ENCODE peak calls at places on chromosome 10, in four cellular contexts. O, B, K and J are unnamed samples.

GRCh38 chr10:3936422-3937040 is 151.5 kb upstream of the KLF6 start:
- DNase-seq in K (no peak), B (no peak), O (no peak), J (no peak)

GRCh38 chr10:102184606-102185005 is 32.4 kb downstream of the NOLC1 start:
- DNase-seq in B (no peak), O (no peak), K (no peak), J (no peak)

GRCh38 chr10:114780610-114781184 is 40.9 kb upstream of the FHIP2A start:
- DNase-seq in K (no peak), B (no peak), O (no peak), J (no peak)

GRCh38 chr10:103241262-103242011 is 4.2 kb upstream of the RPEL1 start:
- DNase-seq in K (no peak), O (peak; percentile 83), B (peak; percentile 76), J (peak; percentile 74)

GRCh38 chr10:78645053-78645787 is 423.5 kb upstream of the ZMIZ1 start:
- DNase-seq in O (no peak), B (no peak), K (no peak), J (no peak)

GRCh38 chr10:117254338-117254737 is 13.4 kb downstream of the SLC18A2 start:
- DNase-seq in B (no peak), K (no peak), O (no peak), J (no peak)

GRCh38 chr10:102401735-102402511 is 6.4 kb downstream of the NFKB2 start:
- DNase-seq in O (peak; percentile 70), K (no peak), B (no peak), J (no peak)

GRCh38 chr10:62577666-62578291 is 203.6 kb downstream of the ZNF365 start:
- DNase-seq in O (no peak), B (no peak), K (no peak), J (no peak)

GRCh38 chr10:77806511-77807157 is 119.9 kb downstream of the DLG5 start:
- DNase-seq in B (no peak), K (no peak), O (no peak), J (no peak)

GRCh38 chr10:94042001-94042813 is 48.5 kb downstream of the PLCE1 start:
- DNase-seq in B (no peak), O (peak; percentile 39), K (no peak), J (no peak)

GRCh38 chr10:95314519-95314918 is 23.7 kb upstream of the PDLIM1 start:
- DNase-seq in B (no peak), K (no peak), O (no peak), J (no peak)

GRCh38 chr10:4527281-4527960 is 298.6 kb upstream of the AKR1E2 start:
- DNase-seq in B (no peak), O (no peak), K (no peak), J (no peak)

GRCh38 chr10:130028465-130028819 is 64.4 kb upstream of the EBF3 start:
- DNase-seq in O (no peak), K (no peak), B (peak; percentile 11), J (no peak)

GRCh38 chr10:101897633-101898032 is 54.0 kb upstream of the KCNIP2 start:
- DNase-seq in K (no peak), B (no peak), O (peak; percentile 34), J (peak; percentile 54)

GRCh38 chr10:28722065-28722803 is 44.9 kb downstream of the BAMBI start:
- DNase-seq in B (peak; percentile 36), K (no peak), O (peak; percentile 57), J (no peak)

GRCh38 chr10:46216003-46216634 is 70.7 kb upstream of the ANTXRL start:
- DNase-seq in K (no peak), B (no peak), O (no peak), J (no peak)

GRCh38 chr10:68462536-68462935 is 9.2 kb downstream of the DNA2 start:
- DNase-seq in K (no peak), B (no peak), O (no peak), J (no peak)

GRCh38 chr10:71748671-71749191 is 24.6 kb downstream of the VSIR start:
- DNase-seq in B (peak; percentile 86), O (no peak), K (peak; percentile 89), J (no peak)

GRCh38 chr10:113221756-113222168 is 271.7 kb downstream of the TCF7L2 start:
- DNase-seq in K (no peak), B (no peak), O (peak; percentile 41), J (no peak)

GRCh38 chr10:133275683-133276092 is 980 bp downstream of the ADAM8 start:
- DNase-seq in B (no peak), K (peak; percentile 68), O (no peak), J (no peak)

GRCh38 chr10:54797636-54798395 is 3.2 kb downstream of the PCDH15 start:
- DNase-seq in O (no peak), B (no peak), K (no peak), J (no peak)

GRCh38 chr10:5385224-5385623 is 19.4 kb downstream of the TUBAL3 start:
- DNase-seq in O (no peak), B (no peak), K (no peak), J (no peak)

GRCh38 chr10:26821699-26822542 is 38.8 kb downstream of the ABI1 start:
- DNase-seq in K (peak; percentile 57), B (no peak), O (no peak), J (no peak)

GRCh38 chr10:106134326-106135000 is 1030.0 kb downstream of the SORCS1 start:
- DNase-seq in K (no peak), B (no peak), O (no peak), J (no peak)

GRCh38 chr10:1158066-1158465 is 101.9 kb downstream of the WDR37 start:
- DNase-seq in K (no peak), O (no peak), B (no peak), J (no peak)
- TF ChIP-seq CTCF in K (no peak), O (no peak), B (no peak), J (no peak)

GRCh38 chr10:90856261-90856660 is 1.6 kb downstream of the HTR7 start:
- DNase-seq in K (no peak), B (no peak), O (no peak), J (no peak)

GRCh38 chr10:90858489-90858968 is 690 bp upstream of the HTR7 start:
- DNase-seq in B (no peak), O (no peak), K (no peak), J (no peak)

GRCh38 chr10:90856964-90857634 is 740 bp downstream of the HTR7 start:
- DNase-seq in B (no peak), O (no peak), K (no peak), J (no peak)

GRCh38 chr10:90859321-90859751 is 1.5 kb upstream of the HTR7 start:
- DNase-seq in O (no peak), K (no peak), B (no peak), J (no peak)

DNA sequence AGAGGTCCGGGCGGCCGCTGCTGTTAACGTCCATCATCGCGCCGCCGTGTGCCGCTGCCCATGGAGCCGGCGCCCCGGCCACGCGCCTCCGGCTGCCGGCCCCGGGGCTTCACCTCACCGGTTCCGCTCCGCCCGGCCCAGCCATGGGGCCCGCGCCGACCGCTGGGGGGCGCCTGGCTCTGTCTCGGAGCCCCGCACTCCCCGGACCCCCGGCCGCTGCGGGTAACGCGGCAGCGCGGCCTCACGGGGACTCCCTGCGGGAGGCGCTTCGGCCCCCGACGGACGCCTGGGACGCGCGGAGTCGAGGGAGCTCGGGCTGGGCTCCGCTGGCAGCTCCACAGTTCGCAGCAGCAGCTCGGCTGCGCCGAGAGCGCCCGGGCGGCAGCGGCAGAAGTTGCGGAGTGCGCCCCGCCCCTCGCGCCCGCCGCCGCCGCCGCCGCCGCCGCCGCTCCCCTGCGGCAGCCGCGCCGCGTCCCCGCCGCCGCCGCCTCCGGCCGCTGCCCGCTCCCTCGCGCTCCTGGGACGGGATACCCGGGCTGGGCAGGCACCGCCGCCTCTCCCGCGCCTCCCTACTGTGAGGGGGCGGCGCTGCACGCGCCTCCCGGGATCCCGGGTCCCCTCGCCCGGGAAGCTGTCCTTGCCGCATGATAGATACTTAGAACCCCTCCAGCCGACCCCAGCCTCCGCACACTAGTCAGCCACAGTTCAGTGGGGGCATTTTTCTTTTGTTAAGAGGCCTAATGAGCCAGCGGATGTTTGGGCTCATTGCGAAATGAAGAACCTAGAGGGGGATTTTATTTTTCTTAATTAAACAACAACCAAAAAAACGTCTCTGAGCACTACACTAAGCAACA is at the start of gene HTR7:
- DNase-seq in O (peak; percentile 62), B (peak; percentile 40), K (peak; percentile 60), J (no peak)
- H3K27ac ChIP-seq in O (no peak within 1 kb of the TSS), B (no peak within 1 kb of the TSS), K (no peak within 1 kb of the TSS), J (peak within 1 kb of the TSS; percentile 36)

GRCh38 chr10:75911426-75911825 is 480.0 kb downstream of the LRMDA start:
- DNase-seq in O (no peak), K (no peak), B (no peak), J (no peak)

GRCh38 chr10:75904499-75905283 is 473.3 kb downstream of the LRMDA start:
- DNase-seq in B (no peak), K (no peak), O (peak; percentile 15), J (no peak)

GRCh38 chr10:75910032-75910431 is 478.6 kb downstream of the LRMDA start:
- DNase-seq in B (no peak), K (peak; percentile 24), O (peak; percentile 34), J (no peak)
- TF ChIP-seq CTCF in B (peak; percentile 29), K (peak; percentile 36), O (peak; percentile 55), J (peak; percentile 46)

GRCh38 chr10:15369642-15370211 is 1.4 kb downstream of the FAM171A1 start:
- DNase-seq in K (no peak), O (peak; percentile 30), B (no peak), J (no peak)
- H3K27ac ChIP-seq in K (no peak overlapping the region), O (peak overlapping the region; percentile 60), B (no peak overlapping the region), J (no peak overlapping the region)

GRCh38 chr10:86137561-86137960 is 229.0 kb downstream of the GRID1 start:
- DNase-seq in K (no peak), O (no peak), B (no peak), J (no peak)

GRCh38 chr10:86138551-86139065 is 228.0 kb downstream of the GRID1 start:
- DNase-seq in O (no peak), B (no peak), K (no peak), J (no peak)

GRCh38 chr10:86141896-86142295 is 224.7 kb downstream of the GRID1 start:
- DNase-seq in B (no peak), O (no peak), K (no peak), J (no peak)

GRCh38 chr10:86135191-86135590 is 231.4 kb downstream of the GRID1 start:
- DNase-seq in O (no peak), K (no peak), B (no peak), J (no peak)

GRCh38 chr10:86139066-86139657 is 227.4 kb downstream of the GRID1 start:
- DNase-seq in B (no peak), K (no peak), O (peak; percentile 60), J (no peak)
- TF ChIP-seq CTCF in B (peak; percentile 24), K (no peak), O (peak; percentile 47), J (no peak)

DNA sequence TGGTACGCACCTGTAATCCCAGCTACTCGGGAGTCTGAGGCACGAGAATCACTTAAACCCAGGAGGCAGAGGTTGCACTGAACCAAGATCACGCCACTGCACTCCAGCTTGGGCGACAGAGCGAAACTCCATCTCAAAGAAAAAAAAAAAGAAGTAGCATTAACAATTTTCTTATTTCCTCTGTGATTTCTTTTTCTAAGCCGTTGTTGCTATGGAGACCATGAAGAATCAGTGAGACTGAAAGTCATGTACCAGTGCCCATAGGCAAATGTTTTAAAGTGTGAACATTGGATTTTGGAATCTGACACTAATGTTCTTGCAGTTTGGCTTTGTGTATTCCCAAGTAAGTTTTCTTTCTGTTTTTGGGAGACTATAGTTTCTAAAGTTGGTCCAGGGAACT is 18.4 kb upstream of the MAP3K8 start:
- DNase-seq in B (no peak), K (no peak), O (no peak), J (no peak)
- H3K27ac ChIP-seq in B (no peak overlapping the region), K (no peak overlapping the region), O (no peak overlapping the region), J (no peak overlapping the region)

GRCh38 chr10:1174022-1174421 is 117.8 kb downstream of the WDR37 start:
- DNase-seq in B (no peak), K (no peak), O (no peak), J (no peak)
- TF ChIP-seq CTCF in B (no peak), K (no peak), O (no peak), J (no peak)